ENCODE peak calls at places on chromosomes 7 and 10, in nine cellular contexts. J, Z, Y, M, D, F, R, O and K are unnamed samples.
A peak's percentile ranks its signal among the peaks of the same experiment; 100 is the strongest.

GRCh38 chr10:72274213-72274729 is 547 bp downstream of the DDIT4 start:
- DNase-seq in F (no peak), Z (no peak), Y (no peak), R (peak; percentile 77), O (no peak), D (no peak), M (no peak), J (no peak), K (no peak)

GRCh38 chr10:71079761-71080380 is 132.5 kb upstream of the UNC5B start:
- DNase-seq in O (peak; percentile 72), F (no peak), M (no peak), R (no peak), Z (no peak), D (no peak), Y (no peak), J (no peak), K (no peak)

GRCh38 chr10:75358835-75359421 is 42.6 kb downstream of the ZNF503 start:
- DNase-seq in Y (no peak), F (no peak), J (no peak), Z (no peak), M (peak; percentile 54), R (no peak), O (no peak), D (peak; percentile 84), K (peak; percentile 83)

GRCh38 chr10:97781541-97782331 is 9.9 kb upstream of the SFRP5 start:
- DNase-seq in M (no peak), R (no peak), F (no peak), Z (no peak), O (no peak), J (no peak), D (no peak), Y (no peak), K (no peak)

GRCh38 chr7:12199363-12199762 is 11.7 kb upstream of the TMEM106B start:
- DNase-seq in O (no peak), Y (no peak), R (no peak), F (no peak), M (no peak), D (no peak), J (no peak), Z (no peak), K (no peak)

GRCh38 chr10:119705434-119705831 is 20.4 kb upstream of the INPP5F start:
- DNase-seq in Y (no peak), D (no peak), M (no peak), J (no peak), R (no peak), O (no peak), Z (no peak), F (no peak), K (no peak)

GRCh38 chr7:12716134-12716667 is 28.8 kb downstream of the ARL4A start:
- DNase-seq in J (no peak), R (no peak), Y (no peak), M (no peak), F (no peak), Z (no peak), D (no peak), O (no peak), K (no peak)

GRCh38 chr10:98510412-98510995 is 63.8 kb upstream of the HPS1 start:
- DNase-seq in J (no peak), M (no peak), F (no peak), O (no peak), Z (no peak), R (no peak), Y (no peak), D (no peak), K (no peak)

GRCh38 chr7:27102578-27103442 is at the start of gene HOXA2:
- DNase-seq in F (no peak), Y (no peak), O (no peak), R (peak; percentile 74), J (no peak), Z (no peak), M (peak; percentile 82), D (no peak), K (peak; percentile 52)

GRCh38 chr7:129607471-129608120 is 3.9 kb upstream of the NRF1 start:
- DNase-seq in Z (no peak), O (no peak), M (peak; percentile 62), Y (no peak), F (no peak), D (no peak), R (peak; percentile 42), J (no peak), K (peak; percentile 50)